ENCODE peak calls at places on chromosomes 1 and 21, in nine cellular contexts. E, F, W, Z, G, L, K, R and H are unnamed samples.

GRCh38 chr21:42614811-42615342 is 38.5 kb upstream of the PDE9A start:
- DNase-seq in Z (no peak), E (peak; percentile 57), W (peak; percentile 54), G (peak; percentile 51), L (no peak), K (no peak), F (no peak), R (peak; percentile 39), H (peak; percentile 47)

GRCh38 chr21:42654913-42655796 is 1.7 kb downstream of the PDE9A start:
- DNase-seq in E (no peak), R (no peak), W (no peak), L (no peak), G (no peak), K (no peak), Z (no peak), F (no peak), H (no peak)

GRCh38 chr1:243539636-243540035 is 283.8 kb downstream of the SDCCAG8 start:
- DNase-seq in L (no peak), G (no peak), Z (no peak), W (no peak), E (no peak), F (no peak), K (no peak), R (no peak), H (no peak)

GRCh38 chr1:55986003-55986402 is 593.4 kb downstream of the PLPP3 start:
- DNase-seq in F (no peak), K (no peak), R (no peak), L (no peak), W (no peak), G (no peak), Z (no peak), E (no peak), H (no peak)

GRCh38 chr1:61052393-61053280 is 29.7 kb upstream of the NFIA start:
- DNase-seq in W (no peak), E (no peak), G (no peak), R (no peak), Z (no peak), K (no peak), F (no peak), L (no peak), H (no peak)

GRCh38 chr21:34613679-34614442 is 1.1 kb downstream of the RCAN1 start:
- DNase-seq in W (no peak), E (no peak), K (no peak), R (no peak), G (peak; percentile 14), F (no peak), Z (no peak), L (no peak), H (peak; percentile 14)

GRCh38 chr1:113749402-113749801 is 9.9 kb downstream of the PHTF1 start:
- DNase-seq in G (no peak), K (no peak), R (no peak), L (no peak), E (no peak), F (no peak), W (no peak), Z (no peak), H (no peak)

GRCh38 chr21:36776981-36777617 is 78.2 kb downstream of the SIM2 start:
- DNase-seq in Z (no peak), W (no peak), R (no peak), K (no peak), F (no peak), E (no peak), G (no peak), L (no peak), H (no peak)

GRCh38 chr1:223137402-223138100 is 5.5 kb downstream of the TLR5 start:
- DNase-seq in Z (no peak), F (no peak), R (no peak), W (no peak), K (no peak), G (no peak), E (peak; percentile 29), L (no peak), H (no peak)

GRCh38 chr1:15168479-15168878 is 14.9 kb downstream of the TMEM51 start:
- DNase-seq in K (no peak), E (peak; percentile 62), R (no peak), W (no peak), G (no peak), F (peak; percentile 30), Z (no peak), L (peak; percentile 78), H (peak; percentile 56)

GRCh38 chr21:46227811-46228344 is 696 bp downstream of the LSS start:
- DNase-seq in F (no peak), Z (no peak), L (no peak), K (no peak), W (no peak), G (no peak), E (no peak), R (no peak), H (no peak)